ENCODE peak calls at places on chromosomes 3 and 15, in four cellular contexts. T, I, U and J are unnamed samples. For H3K4me1, the result is how much of the 10 kb centered on the place peaks cover.

GRCh38 chr15:80925597-80926059 is 64.0 kb downstream of the MESD start:
- DNase-seq in T (no peak), I (no peak), U (no peak), J (no peak)

GRCh38 chr3:172846706-172847105 is 96.2 kb downstream of the ECT2 start:
- DNase-seq in U (no peak), T (no peak), I (no peak), J (no peak)

GRCh38 chr15:82613764-82614163 is 33.4 kb downstream of the CPEB1 start:
- DNase-seq in U (no peak), I (no peak), T (peak), J (no peak)

GRCh38 chr3:67656614-67657013 is 2.2 kb upstream of the SUCLG2 start:
- DNase-seq in I (no peak), U (no peak), T (no peak), J (no peak)

GRCh38 chr15:91348812-91349500 is 248.9 kb downstream of the SV2B start:
- DNase-seq in T (no peak), I (no peak), U (no peak), J (no peak)

GRCh38 chr3:72395654-72396415 is 452.4 kb downstream of the SHQ1 start:
- DNase-seq in U (no peak), T (no peak), I (no peak), J (no peak)

GRCh38 chr15:46091860-46092450 is 457.1 kb downstream of the SQOR start:
- DNase-seq in T (no peak), U (no peak), I (no peak), J (peak)

GRCh38 chr3:112114558-112115160 is 18.4 kb downstream of the GCSAM start:
- DNase-seq in T (no peak), I (no peak), U (no peak), J (no peak)

GRCh38 chr3:187913617-187914033 is 168.4 kb upstream of the BCL6 start:
- DNase-seq in U (no peak), T (no peak), I (no peak), J (no peak)

GRCh38 chr15:34709866-34710265 is 44.9 kb downstream of the GJD2 start:
- DNase-seq in I (no peak), T (no peak), U (no peak), J (no peak)

GRCh38 chr15:75835990-75836952 is 7.0 kb upstream of the UBE2Q2 start:
- DNase-seq in U (no peak), I (no peak), T (no peak), J (no peak)

GRCh38 chr3:127422663-127423375 is 135.0 kb upstream of the PRR20G start:
- DNase-seq in U (no peak), I (no peak), T (no peak), J (no peak)

GRCh38 chr3:127915115-127915936 is at the start of gene KBTBD12:
- DNase-seq in T (peak), U (peak), I (peak), J (no peak)

DNA sequence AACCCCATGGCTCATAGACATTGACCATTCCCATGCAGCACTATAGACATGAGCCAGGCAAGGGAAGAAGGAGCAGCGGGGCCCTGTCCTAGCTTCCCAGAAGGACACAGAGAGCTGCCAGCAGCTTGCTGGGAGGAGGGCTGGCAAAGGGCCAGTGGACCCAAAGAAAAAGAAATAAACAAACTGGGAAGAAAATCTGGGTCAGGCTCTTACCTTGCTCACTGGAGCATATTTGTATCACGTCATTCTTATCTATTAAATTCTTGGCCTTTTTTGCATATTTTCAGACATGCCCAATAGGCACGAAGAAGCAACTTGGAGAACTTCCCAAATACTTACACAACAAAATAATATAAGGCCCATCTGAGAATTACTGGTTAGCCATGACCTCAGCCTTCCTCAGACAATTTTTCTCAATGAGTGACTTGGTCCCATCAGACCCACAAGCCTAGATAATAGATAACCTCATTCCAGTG is 28.4 kb downstream of the RASGRP1 start:
- DNase-seq in I (no peak), U (peak), T (peak), J (no peak)
- H3K4me1 ChIP-seq in I (under half), U (under half), T (under half), J (under half)

DNA sequence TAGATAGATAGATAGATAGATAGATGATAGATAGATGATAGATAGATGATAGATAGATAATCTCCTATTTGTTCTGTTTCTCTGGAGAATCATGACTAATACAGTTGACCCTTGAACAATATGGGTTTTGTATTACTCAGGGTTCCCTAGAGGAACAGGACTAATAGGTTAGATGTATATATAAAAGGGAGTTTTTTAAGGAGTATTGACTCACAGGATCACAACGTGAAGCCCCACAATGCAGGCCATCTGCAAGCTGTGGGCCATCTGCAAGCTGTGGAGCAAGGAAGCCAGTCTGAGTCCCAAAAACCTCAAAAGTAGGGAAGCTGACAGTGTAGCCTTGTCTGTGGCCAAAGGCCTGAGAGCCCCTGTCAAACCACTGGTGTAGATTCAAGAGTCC is 67.6 kb downstream of the PYDC2 start:
- DNase-seq in I (no peak), U (no peak), T (no peak), J (no peak)
- H3K4me3 ChIP-seq in I (no peak), U (no peak), T (no peak), J (no peak)

GRCh38 chr15:38070778-38071177 is 136.3 kb downstream of the TMCO5A start:
- DNase-seq in T (no peak), U (no peak), I (no peak), J (no peak)

GRCh38 chr15:38068600-38068999 is 134.2 kb downstream of the TMCO5A start:
- DNase-seq in T (no peak), I (no peak), U (no peak), J (no peak)

GRCh38 chr15:38071211-38071972 is 137.0 kb downstream of the TMCO5A start:
- DNase-seq in T (no peak), I (no peak), U (peak), J (no peak)

GRCh38 chr15:38069001-38069400 is 134.6 kb downstream of the TMCO5A start:
- DNase-seq in I (no peak), T (no peak), U (peak), J (peak)

DNA sequence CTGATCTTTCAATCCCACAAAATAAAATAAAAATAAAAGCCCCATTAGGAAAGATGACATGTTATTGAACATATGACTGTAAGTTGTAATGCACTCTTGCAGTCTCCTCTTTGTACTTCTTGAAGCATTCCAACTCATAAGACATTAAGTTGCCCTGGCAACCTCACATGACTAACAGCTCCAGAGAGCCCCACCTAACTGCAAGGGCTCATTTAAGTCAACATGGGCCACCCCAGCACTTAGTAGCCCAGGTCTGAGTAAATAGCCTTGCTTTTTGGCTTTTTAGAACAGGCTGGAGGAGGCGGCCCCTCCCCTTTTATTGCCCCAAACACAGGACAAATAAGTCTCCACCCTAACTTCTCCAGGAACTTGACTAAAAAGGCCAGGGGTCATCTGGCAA is 135.1 kb downstream of the TMCO5A start:
- DNase-seq in I (peak), T (no peak), U (peak), J (no peak)
- H3K4me1 ChIP-seq in I (under half), T (half or more), U (half or more), J (under half)

DNA sequence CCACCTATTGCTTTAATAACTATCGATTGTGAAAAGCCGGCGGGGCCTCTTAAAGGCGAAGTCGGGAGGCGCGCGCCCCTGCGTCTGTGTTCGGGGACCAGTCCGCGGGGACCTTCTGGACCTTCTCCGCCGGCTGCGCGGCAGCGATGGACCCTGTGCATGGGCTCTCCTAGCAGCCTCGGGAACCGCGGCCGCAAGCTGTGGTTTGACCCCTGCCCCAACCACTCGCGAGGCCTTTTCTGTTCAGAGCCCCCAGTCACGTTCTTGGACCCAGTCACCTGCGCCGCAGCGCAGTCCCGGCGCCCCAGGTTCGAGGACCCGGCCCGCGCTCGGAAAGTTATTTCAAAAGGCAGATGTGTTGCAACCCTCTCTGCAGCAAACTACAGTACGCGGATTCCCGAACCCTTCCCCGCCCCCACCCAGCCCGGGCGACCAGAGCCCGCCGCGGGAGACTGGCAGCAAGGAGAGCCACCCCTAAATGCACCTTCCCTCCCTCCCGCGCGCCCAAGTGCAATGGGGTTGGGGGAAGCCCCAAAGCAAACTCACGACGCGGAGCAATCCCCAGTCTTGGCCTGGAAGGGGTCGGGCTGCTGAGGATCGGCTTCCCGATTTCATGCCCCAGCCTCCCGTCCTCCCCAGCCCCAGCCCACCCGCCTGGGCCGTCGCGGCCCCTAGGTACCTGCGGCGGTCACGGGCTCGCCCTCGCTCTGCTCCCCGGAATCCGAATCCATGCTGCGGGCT is 671 bp downstream of the TNFAIP8L3 start:
- DNase-seq in T (peak), I (peak), U (no peak), J (no peak)
- H3K4me3 ChIP-seq in T (peak), I (peak), U (peak), J (peak)

DNA sequence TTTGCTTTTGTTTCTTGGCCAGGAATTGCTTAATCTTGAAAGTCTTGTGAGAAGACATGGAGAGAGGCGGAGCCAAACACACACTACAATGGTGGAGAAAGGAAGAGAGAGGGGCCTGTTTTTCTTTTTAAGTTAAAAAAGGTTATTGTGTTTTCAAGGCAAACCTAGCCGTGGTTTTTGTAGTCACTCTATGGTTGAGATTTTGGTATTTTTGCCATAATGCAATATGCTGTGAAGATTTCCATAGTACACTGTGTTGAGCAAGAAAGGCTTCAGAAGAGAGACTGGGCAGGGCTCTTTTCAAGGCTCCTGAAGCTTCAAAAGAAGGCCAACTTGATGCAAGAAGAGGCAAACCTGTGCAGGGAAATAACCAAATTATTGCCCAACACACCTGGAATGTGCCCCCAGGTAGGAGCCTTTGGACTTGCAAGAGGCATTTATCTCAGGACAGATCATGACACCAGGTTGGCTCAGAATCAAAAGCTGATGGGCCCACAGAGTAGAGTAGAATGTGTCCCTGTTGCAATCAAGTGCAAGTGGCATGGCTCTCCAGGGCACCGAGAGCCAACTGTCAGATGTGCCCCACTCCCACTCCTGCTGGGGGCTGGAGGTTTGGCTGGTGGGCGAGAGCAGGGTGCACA is 22.1 kb downstream of the AMOTL2 start:
- DNase-seq in I (peak), U (no peak), T (no peak), J (peak)
- H3K4me1 ChIP-seq in I (half or more), U (half or more), T (half or more), J (under half)

GRCh38 chr15:58109419-58109818 is 28.8 kb upstream of the AQP9 start:
- DNase-seq in I (no peak), U (no peak), T (no peak), J (no peak)
- H3K4me3 ChIP-seq in I (peak), U (no peak), T (no peak), J (no peak)

GRCh38 chr3:183537295-183537730 is 18.2 kb downstream of the KLHL6 start:
- DNase-seq in T (no peak), U (no peak), I (peak), J (no peak)
- H3K4me1 ChIP-seq in T (under half), U (under half), I (under half), J (under half)